ENCODE peak calls at places on chromosome 14, in ten cellular contexts. One of them, this sample, is unnamed.

GRCh38 chr14:35301334-35302210 is 9.4 kb downstream of the PSMA6 start:
- DNase-seq in Calu3: no peak
- DNase-seq in left ventricle myocardium inferior: no peak
- DNase-seq in A549: no peak
- DNase-seq in neuronal stem cell: no peak
- DNase-seq in activated CD4-positive, CD25-positive, alpha-beta regulatory T cell treated with anti-CD3 and anti-CD28 coated beads, Interleukin-2, amount 50 U/mL, for 16 hours: no peak
- DNase-seq in NCI-H2171 treated with DMSO at 0.1 percent for 48 hours: peak; percentile 11
- DNase-seq in cardiac muscle cell: no peak
- DNase-seq in activated CD4-positive, alpha-beta T cell treated with anti-CD3 and anti-CD28 coated beads, Interleukin-2, amount 50 U/mL, for 48 hours: no peak
- DNase-seq in putamen: no peak
- DNase-seq in this sample: no peak

GRCh38 chr14:68685419-68686211 is 107.3 kb downstream of the ZFP36L1 start:
- DNase-seq in Calu3: peak; percentile 51
- DNase-seq in A549: no peak
- DNase-seq in activated CD4-positive, alpha-beta T cell treated with anti-CD3 and anti-CD28 coated beads, Interleukin-2, amount 50 U/mL, for 48 hours: peak; percentile 66
- DNase-seq in NCI-H2171 treated with DMSO at 0.1 percent for 48 hours: no peak
- DNase-seq in neuronal stem cell: no peak
- DNase-seq in activated CD4-positive, CD25-positive, alpha-beta regulatory T cell treated with anti-CD3 and anti-CD28 coated beads, Interleukin-2, amount 50 U/mL, for 16 hours: peak; percentile 60
- DNase-seq in putamen: no peak
- DNase-seq in cardiac muscle cell: no peak
- DNase-seq in left ventricle myocardium inferior: no peak
- DNase-seq in this sample: peak; percentile 60

GRCh38 chr14:101499080-101499479 is 62.2 kb upstream of the DIO3 start:
- DNase-seq in activated CD4-positive, CD25-positive, alpha-beta regulatory T cell treated with anti-CD3 and anti-CD28 coated beads, Interleukin-2, amount 50 U/mL, for 16 hours: no peak
- DNase-seq in putamen: no peak
- DNase-seq in NCI-H2171 treated with DMSO at 0.1 percent for 48 hours: no peak
- DNase-seq in left ventricle myocardium inferior: no peak
- DNase-seq in neuronal stem cell: no peak
- DNase-seq in cardiac muscle cell: no peak
- DNase-seq in activated CD4-positive, alpha-beta T cell treated with anti-CD3 and anti-CD28 coated beads, Interleukin-2, amount 50 U/mL, for 48 hours: no peak
- DNase-seq in A549: no peak
- DNase-seq in Calu3: no peak
- DNase-seq in this sample: no peak

GRCh38 chr14:35571598-35571997 is 37.6 kb downstream of the INSM2 start:
- DNase-seq in Calu3: no peak
- DNase-seq in putamen: no peak
- DNase-seq in NCI-H2171 treated with DMSO at 0.1 percent for 48 hours: no peak
- DNase-seq in activated CD4-positive, alpha-beta T cell treated with anti-CD3 and anti-CD28 coated beads, Interleukin-2, amount 50 U/mL, for 48 hours: no peak
- DNase-seq in cardiac muscle cell: no peak
- DNase-seq in neuronal stem cell: no peak
- DNase-seq in activated CD4-positive, CD25-positive, alpha-beta regulatory T cell treated with anti-CD3 and anti-CD28 coated beads, Interleukin-2, amount 50 U/mL, for 16 hours: no peak
- DNase-seq in A549: no peak
- DNase-seq in left ventricle myocardium inferior: no peak
- DNase-seq in this sample: no peak

GRCh38 chr14:58881433-58881832 is 243.7 kb downstream of the DACT1 start:
- DNase-seq in putamen: no peak
- DNase-seq in Calu3: no peak
- DNase-seq in NCI-H2171 treated with DMSO at 0.1 percent for 48 hours: no peak
- DNase-seq in activated CD4-positive, alpha-beta T cell treated with anti-CD3 and anti-CD28 coated beads, Interleukin-2, amount 50 U/mL, for 48 hours: no peak
- DNase-seq in left ventricle myocardium inferior: no peak
- DNase-seq in A549: no peak
- DNase-seq in neuronal stem cell: no peak
- DNase-seq in activated CD4-positive, CD25-positive, alpha-beta regulatory T cell treated with anti-CD3 and anti-CD28 coated beads, Interleukin-2, amount 50 U/mL, for 16 hours: no peak
- DNase-seq in cardiac muscle cell: no peak
- DNase-seq in this sample: no peak

GRCh38 chr14:94681300-94682060 is 69.3 kb downstream of the SERPINA3 start:
- DNase-seq in cardiac muscle cell: no peak
- DNase-seq in activated CD4-positive, CD25-positive, alpha-beta regulatory T cell treated with anti-CD3 and anti-CD28 coated beads, Interleukin-2, amount 50 U/mL, for 16 hours: no peak
- DNase-seq in left ventricle myocardium inferior: no peak
- DNase-seq in activated CD4-positive, alpha-beta T cell treated with anti-CD3 and anti-CD28 coated beads, Interleukin-2, amount 50 U/mL, for 48 hours: no peak
- DNase-seq in A549: peak; percentile 78
- DNase-seq in putamen: no peak
- DNase-seq in Calu3: peak; percentile 58
- DNase-seq in NCI-H2171 treated with DMSO at 0.1 percent for 48 hours: no peak
- DNase-seq in neuronal stem cell: no peak
- DNase-seq in this sample: peak; percentile 78

GRCh38 chr14:71290960-71291466 is 383.8 kb downstream of the PCNX1 start:
- DNase-seq in A549: peak; percentile 46
- DNase-seq in activated CD4-positive, alpha-beta T cell treated with anti-CD3 and anti-CD28 coated beads, Interleukin-2, amount 50 U/mL, for 48 hours: peak; percentile 39
- DNase-seq in NCI-H2171 treated with DMSO at 0.1 percent for 48 hours: no peak
- DNase-seq in putamen: peak; percentile 81
- DNase-seq in Calu3: peak; percentile 15
- DNase-seq in cardiac muscle cell: no peak
- DNase-seq in neuronal stem cell: no peak
- DNase-seq in left ventricle myocardium inferior: no peak
- DNase-seq in activated CD4-positive, CD25-positive, alpha-beta regulatory T cell treated with anti-CD3 and anti-CD28 coated beads, Interleukin-2, amount 50 U/mL, for 16 hours: no peak
- DNase-seq in this sample: peak; percentile 31

GRCh38 chr14:71395151-71395604 is 487.9 kb downstream of the PCNX1 start:
- DNase-seq in cardiac muscle cell: no peak
- DNase-seq in A549: no peak
- DNase-seq in activated CD4-positive, CD25-positive, alpha-beta regulatory T cell treated with anti-CD3 and anti-CD28 coated beads, Interleukin-2, amount 50 U/mL, for 16 hours: no peak
- DNase-seq in NCI-H2171 treated with DMSO at 0.1 percent for 48 hours: no peak
- DNase-seq in Calu3: no peak
- DNase-seq in activated CD4-positive, alpha-beta T cell treated with anti-CD3 and anti-CD28 coated beads, Interleukin-2, amount 50 U/mL, for 48 hours: no peak
- DNase-seq in left ventricle myocardium inferior: no peak
- DNase-seq in neuronal stem cell: no peak
- DNase-seq in putamen: no peak
- DNase-seq in this sample: no peak

GRCh38 chr14:28652782-28653181 is 113.8 kb upstream of the FOXG1 start:
- DNase-seq in neuronal stem cell: no peak
- DNase-seq in left ventricle myocardium inferior: no peak
- DNase-seq in putamen: no peak
- DNase-seq in Calu3: no peak
- DNase-seq in cardiac muscle cell: no peak
- DNase-seq in NCI-H2171 treated with DMSO at 0.1 percent for 48 hours: no peak
- DNase-seq in A549: peak; percentile 80
- DNase-seq in activated CD4-positive, alpha-beta T cell treated with anti-CD3 and anti-CD28 coated beads, Interleukin-2, amount 50 U/mL, for 48 hours: no peak
- DNase-seq in activated CD4-positive, CD25-positive, alpha-beta regulatory T cell treated with anti-CD3 and anti-CD28 coated beads, Interleukin-2, amount 50 U/mL, for 16 hours: no peak
- DNase-seq in this sample: no peak

GRCh38 chr14:72451081-72451972 is 442.6 kb downstream of the DPF3 start:
- DNase-seq in putamen: no peak
- DNase-seq in cardiac muscle cell: no peak
- DNase-seq in left ventricle myocardium inferior: no peak
- DNase-seq in Calu3: no peak
- DNase-seq in A549: no peak
- DNase-seq in activated CD4-positive, alpha-beta T cell treated with anti-CD3 and anti-CD28 coated beads, Interleukin-2, amount 50 U/mL, for 48 hours: peak; percentile 45
- DNase-seq in activated CD4-positive, CD25-positive, alpha-beta regulatory T cell treated with anti-CD3 and anti-CD28 coated beads, Interleukin-2, amount 50 U/mL, for 16 hours: peak; percentile 12
- DNase-seq in neuronal stem cell: peak; percentile 12
- DNase-seq in NCI-H2171 treated with DMSO at 0.1 percent for 48 hours: no peak
- DNase-seq in this sample: no peak

GRCh38 chr14:65102441-65103149 is at the start of gene MAX:
- DNase-seq in A549: peak; percentile 98
- DNase-seq in NCI-H2171 treated with DMSO at 0.1 percent for 48 hours: peak; percentile 100
- DNase-seq in putamen: peak; percentile 98
- DNase-seq in activated CD4-positive, CD25-positive, alpha-beta regulatory T cell treated with anti-CD3 and anti-CD28 coated beads, Interleukin-2, amount 50 U/mL, for 16 hours: peak; percentile 98
- DNase-seq in cardiac muscle cell: peak; percentile 98
- DNase-seq in left ventricle myocardium inferior: peak; percentile 98
- DNase-seq in neuronal stem cell: peak; percentile 96
- DNase-seq in Calu3: peak; percentile 96
- DNase-seq in activated CD4-positive, alpha-beta T cell treated with anti-CD3 and anti-CD28 coated beads, Interleukin-2, amount 50 U/mL, for 48 hours: peak; percentile 96
- DNase-seq in this sample: peak; percentile 97

GRCh38 chr14:71235865-71236264 is 328.6 kb downstream of the PCNX1 start:
- DNase-seq in activated CD4-positive, alpha-beta T cell treated with anti-CD3 and anti-CD28 coated beads, Interleukin-2, amount 50 U/mL, for 48 hours: no peak
- DNase-seq in NCI-H2171 treated with DMSO at 0.1 percent for 48 hours: no peak
- DNase-seq in Calu3: no peak
- DNase-seq in activated CD4-positive, CD25-positive, alpha-beta regulatory T cell treated with anti-CD3 and anti-CD28 coated beads, Interleukin-2, amount 50 U/mL, for 16 hours: no peak
- DNase-seq in left ventricle myocardium inferior: peak; percentile 42
- DNase-seq in neuronal stem cell: peak; percentile 44
- DNase-seq in putamen: peak; percentile 34
- DNase-seq in A549: no peak
- DNase-seq in cardiac muscle cell: no peak
- DNase-seq in this sample: no peak

GRCh38 chr14:57403521-57403864 is 13.1 kb downstream of the NAA30 start:
- DNase-seq in activated CD4-positive, CD25-positive, alpha-beta regulatory T cell treated with anti-CD3 and anti-CD28 coated beads, Interleukin-2, amount 50 U/mL, for 16 hours: no peak
- DNase-seq in NCI-H2171 treated with DMSO at 0.1 percent for 48 hours: no peak
- DNase-seq in activated CD4-positive, alpha-beta T cell treated with anti-CD3 and anti-CD28 coated beads, Interleukin-2, amount 50 U/mL, for 48 hours: no peak
- DNase-seq in Calu3: no peak
- DNase-seq in left ventricle myocardium inferior: no peak
- DNase-seq in A549: no peak
- DNase-seq in neuronal stem cell: no peak
- DNase-seq in cardiac muscle cell: no peak
- DNase-seq in putamen: no peak
- DNase-seq in this sample: no peak

GRCh38 chr14:28242895-28243294 is 523.7 kb upstream of the FOXG1 start:
- DNase-seq in neuronal stem cell: no peak
- DNase-seq in activated CD4-positive, CD25-positive, alpha-beta regulatory T cell treated with anti-CD3 and anti-CD28 coated beads, Interleukin-2, amount 50 U/mL, for 16 hours: no peak
- DNase-seq in putamen: no peak
- DNase-seq in left ventricle myocardium inferior: no peak
- DNase-seq in A549: no peak
- DNase-seq in activated CD4-positive, alpha-beta T cell treated with anti-CD3 and anti-CD28 coated beads, Interleukin-2, amount 50 U/mL, for 48 hours: no peak
- DNase-seq in cardiac muscle cell: no peak
- DNase-seq in NCI-H2171 treated with DMSO at 0.1 percent for 48 hours: no peak
- DNase-seq in Calu3: no peak
- DNase-seq in this sample: no peak

GRCh38 chr14:77268989-77269595 is 1.9 kb downstream of the NGB start:
- DNase-seq in cardiac muscle cell: no peak
- DNase-seq in activated CD4-positive, CD25-positive, alpha-beta regulatory T cell treated with anti-CD3 and anti-CD28 coated beads, Interleukin-2, amount 50 U/mL, for 16 hours: no peak
- DNase-seq in putamen: no peak
- DNase-seq in neuronal stem cell: no peak
- DNase-seq in Calu3: no peak
- DNase-seq in left ventricle myocardium inferior: no peak
- DNase-seq in NCI-H2171 treated with DMSO at 0.1 percent for 48 hours: peak; percentile 71
- DNase-seq in activated CD4-positive, alpha-beta T cell treated with anti-CD3 and anti-CD28 coated beads, Interleukin-2, amount 50 U/mL, for 48 hours: no peak
- DNase-seq in A549: no peak
- DNase-seq in this sample: no peak

GRCh38 chr14:99273025-99273723 is 1.2 kb upstream of the BCL11B start:
- DNase-seq in cardiac muscle cell: peak; percentile 61
- DNase-seq in putamen: no peak
- DNase-seq in Calu3: peak; percentile 22
- DNase-seq in left ventricle myocardium inferior: no peak
- DNase-seq in activated CD4-positive, CD25-positive, alpha-beta regulatory T cell treated with anti-CD3 and anti-CD28 coated beads, Interleukin-2, amount 50 U/mL, for 16 hours: no peak
- DNase-seq in neuronal stem cell: no peak
- DNase-seq in NCI-H2171 treated with DMSO at 0.1 percent for 48 hours: peak; percentile 94
- DNase-seq in A549: peak; percentile 77
- DNase-seq in activated CD4-positive, alpha-beta T cell treated with anti-CD3 and anti-CD28 coated beads, Interleukin-2, amount 50 U/mL, for 48 hours: peak; percentile 73
- DNase-seq in this sample: peak; percentile 16

GRCh38 chr14:52598568-52598967 is 45.9 kb downstream of the GPR137C start:
- DNase-seq in Calu3: no peak
- DNase-seq in A549: no peak
- DNase-seq in neuronal stem cell: no peak
- DNase-seq in activated CD4-positive, alpha-beta T cell treated with anti-CD3 and anti-CD28 coated beads, Interleukin-2, amount 50 U/mL, for 48 hours: no peak
- DNase-seq in putamen: no peak
- DNase-seq in cardiac muscle cell: no peak
- DNase-seq in activated CD4-positive, CD25-positive, alpha-beta regulatory T cell treated with anti-CD3 and anti-CD28 coated beads, Interleukin-2, amount 50 U/mL, for 16 hours: no peak
- DNase-seq in NCI-H2171 treated with DMSO at 0.1 percent for 48 hours: no peak
- DNase-seq in left ventricle myocardium inferior: no peak
- DNase-seq in this sample: no peak

GRCh38 chr14:76261371-76261811 is 109.7 kb downstream of the GPATCH2L start:
- DNase-seq in Calu3: no peak
- DNase-seq in left ventricle myocardium inferior: no peak
- DNase-seq in activated CD4-positive, alpha-beta T cell treated with anti-CD3 and anti-CD28 coated beads, Interleukin-2, amount 50 U/mL, for 48 hours: no peak
- DNase-seq in cardiac muscle cell: peak; percentile 22
- DNase-seq in neuronal stem cell: no peak
- DNase-seq in putamen: no peak
- DNase-seq in A549: no peak
- DNase-seq in NCI-H2171 treated with DMSO at 0.1 percent for 48 hours: peak; percentile 46
- DNase-seq in activated CD4-positive, CD25-positive, alpha-beta regulatory T cell treated with anti-CD3 and anti-CD28 coated beads, Interleukin-2, amount 50 U/mL, for 16 hours: no peak
- DNase-seq in this sample: no peak

GRCh38 chr14:32513571-32514009 is 184.5 kb downstream of the AKAP6 start:
- DNase-seq in left ventricle myocardium inferior: no peak
- DNase-seq in NCI-H2171 treated with DMSO at 0.1 percent for 48 hours: peak; percentile 37
- DNase-seq in activated CD4-positive, alpha-beta T cell treated with anti-CD3 and anti-CD28 coated beads, Interleukin-2, amount 50 U/mL, for 48 hours: no peak
- DNase-seq in putamen: no peak
- DNase-seq in Calu3: no peak
- DNase-seq in neuronal stem cell: no peak
- DNase-seq in activated CD4-positive, CD25-positive, alpha-beta regulatory T cell treated with anti-CD3 and anti-CD28 coated beads, Interleukin-2, amount 50 U/mL, for 16 hours: no peak
- DNase-seq in cardiac muscle cell: no peak
- DNase-seq in A549: no peak
- DNase-seq in this sample: no peak

GRCh38 chr14:39469094-39469710 is 37.0 kb upstream of the FBXO33 start:
- DNase-seq in neuronal stem cell: no peak
- DNase-seq in left ventricle myocardium inferior: no peak
- DNase-seq in putamen: no peak
- DNase-seq in A549: peak; percentile 35
- DNase-seq in activated CD4-positive, alpha-beta T cell treated with anti-CD3 and anti-CD28 coated beads, Interleukin-2, amount 50 U/mL, for 48 hours: peak; percentile 36
- DNase-seq in activated CD4-positive, CD25-positive, alpha-beta regulatory T cell treated with anti-CD3 and anti-CD28 coated beads, Interleukin-2, amount 50 U/mL, for 16 hours: no peak
- DNase-seq in cardiac muscle cell: peak; percentile 82
- DNase-seq in Calu3: peak; percentile 19
- DNase-seq in NCI-H2171 treated with DMSO at 0.1 percent for 48 hours: no peak
- DNase-seq in this sample: peak; percentile 74

GRCh38 chr14:66104486-66104885 is 381.7 kb upstream of the CCDC196 start:
- DNase-seq in neuronal stem cell: no peak
- DNase-seq in NCI-H2171 treated with DMSO at 0.1 percent for 48 hours: peak; percentile 91
- DNase-seq in A549: no peak
- DNase-seq in cardiac muscle cell: no peak
- DNase-seq in left ventricle myocardium inferior: no peak
- DNase-seq in activated CD4-positive, CD25-positive, alpha-beta regulatory T cell treated with anti-CD3 and anti-CD28 coated beads, Interleukin-2, amount 50 U/mL, for 16 hours: no peak
- DNase-seq in Calu3: no peak
- DNase-seq in activated CD4-positive, alpha-beta T cell treated with anti-CD3 and anti-CD28 coated beads, Interleukin-2, amount 50 U/mL, for 48 hours: no peak
- DNase-seq in putamen: no peak
- DNase-seq in this sample: no peak

GRCh38 chr14:24871302-24871701 is 178.6 kb downstream of the STXBP6 start:
- DNase-seq in activated CD4-positive, CD25-positive, alpha-beta regulatory T cell treated with anti-CD3 and anti-CD28 coated beads, Interleukin-2, amount 50 U/mL, for 16 hours: no peak
- DNase-seq in cardiac muscle cell: no peak
- DNase-seq in activated CD4-positive, alpha-beta T cell treated with anti-CD3 and anti-CD28 coated beads, Interleukin-2, amount 50 U/mL, for 48 hours: no peak
- DNase-seq in neuronal stem cell: no peak
- DNase-seq in Calu3: no peak
- DNase-seq in putamen: no peak
- DNase-seq in A549: no peak
- DNase-seq in left ventricle myocardium inferior: no peak
- DNase-seq in NCI-H2171 treated with DMSO at 0.1 percent for 48 hours: no peak
- DNase-seq in this sample: peak; percentile 87

GRCh38 chr14:69769623-69770022 is 2.7 kb downstream of the SRSF5 start:
- DNase-seq in activated CD4-positive, alpha-beta T cell treated with anti-CD3 and anti-CD28 coated beads, Interleukin-2, amount 50 U/mL, for 48 hours: no peak
- DNase-seq in activated CD4-positive, CD25-positive, alpha-beta regulatory T cell treated with anti-CD3 and anti-CD28 coated beads, Interleukin-2, amount 50 U/mL, for 16 hours: no peak
- DNase-seq in NCI-H2171 treated with DMSO at 0.1 percent for 48 hours: no peak
- DNase-seq in cardiac muscle cell: no peak
- DNase-seq in Calu3: no peak
- DNase-seq in neuronal stem cell: no peak
- DNase-seq in putamen: no peak
- DNase-seq in A549: no peak
- DNase-seq in left ventricle myocardium inferior: no peak
- DNase-seq in this sample: no peak

GRCh38 chr14:65041434-65041915 is 54.8 kb downstream of the FNTB start:
- DNase-seq in A549: no peak
- DNase-seq in neuronal stem cell: no peak
- DNase-seq in cardiac muscle cell: no peak
- DNase-seq in NCI-H2171 treated with DMSO at 0.1 percent for 48 hours: no peak
- DNase-seq in Calu3: no peak
- DNase-seq in left ventricle myocardium inferior: no peak
- DNase-seq in putamen: no peak
- DNase-seq in activated CD4-positive, alpha-beta T cell treated with anti-CD3 and anti-CD28 coated beads, Interleukin-2, amount 50 U/mL, for 48 hours: no peak
- DNase-seq in activated CD4-positive, CD25-positive, alpha-beta regulatory T cell treated with anti-CD3 and anti-CD28 coated beads, Interleukin-2, amount 50 U/mL, for 16 hours: no peak
- DNase-seq in this sample: no peak

GRCh38 chr14:79278286-79278797 is 933.0 kb downstream of the DIO2 start:
- DNase-seq in neuronal stem cell: no peak
- DNase-seq in putamen: no peak
- DNase-seq in cardiac muscle cell: no peak
- DNase-seq in NCI-H2171 treated with DMSO at 0.1 percent for 48 hours: no peak
- DNase-seq in activated CD4-positive, alpha-beta T cell treated with anti-CD3 and anti-CD28 coated beads, Interleukin-2, amount 50 U/mL, for 48 hours: no peak
- DNase-seq in Calu3: no peak
- DNase-seq in A549: no peak
- DNase-seq in activated CD4-positive, CD25-positive, alpha-beta regulatory T cell treated with anti-CD3 and anti-CD28 coated beads, Interleukin-2, amount 50 U/mL, for 16 hours: no peak
- DNase-seq in left ventricle myocardium inferior: no peak
- DNase-seq in this sample: no peak

GRCh38 chr14:32313977-32314376 is 15.1 kb upstream of the AKAP6 start:
- DNase-seq in putamen: no peak
- DNase-seq in activated CD4-positive, alpha-beta T cell treated with anti-CD3 and anti-CD28 coated beads, Interleukin-2, amount 50 U/mL, for 48 hours: no peak
- DNase-seq in left ventricle myocardium inferior: no peak
- DNase-seq in activated CD4-positive, CD25-positive, alpha-beta regulatory T cell treated with anti-CD3 and anti-CD28 coated beads, Interleukin-2, amount 50 U/mL, for 16 hours: no peak
- DNase-seq in A549: no peak
- DNase-seq in cardiac muscle cell: no peak
- DNase-seq in NCI-H2171 treated with DMSO at 0.1 percent for 48 hours: no peak
- DNase-seq in neuronal stem cell: no peak
- DNase-seq in Calu3: no peak
- DNase-seq in this sample: no peak

GRCh38 chr14:85607571-85608219 is 77.8 kb downstream of the FLRT2 start:
- DNase-seq in activated CD4-positive, alpha-beta T cell treated with anti-CD3 and anti-CD28 coated beads, Interleukin-2, amount 50 U/mL, for 48 hours: no peak
- DNase-seq in A549: peak; percentile 3
- DNase-seq in activated CD4-positive, CD25-positive, alpha-beta regulatory T cell treated with anti-CD3 and anti-CD28 coated beads, Interleukin-2, amount 50 U/mL, for 16 hours: no peak
- DNase-seq in Calu3: no peak
- DNase-seq in cardiac muscle cell: no peak
- DNase-seq in neuronal stem cell: no peak
- DNase-seq in putamen: no peak
- DNase-seq in NCI-H2171 treated with DMSO at 0.1 percent for 48 hours: no peak
- DNase-seq in left ventricle myocardium inferior: no peak
- DNase-seq in this sample: no peak

GRCh38 chr14:58772814-58773620 is 135.3 kb downstream of the DACT1 start:
- DNase-seq in left ventricle myocardium inferior: no peak
- DNase-seq in A549: no peak
- DNase-seq in neuronal stem cell: no peak
- DNase-seq in cardiac muscle cell: peak; percentile 36
- DNase-seq in activated CD4-positive, alpha-beta T cell treated with anti-CD3 and anti-CD28 coated beads, Interleukin-2, amount 50 U/mL, for 48 hours: no peak
- DNase-seq in Calu3: no peak
- DNase-seq in NCI-H2171 treated with DMSO at 0.1 percent for 48 hours: peak; percentile 27
- DNase-seq in activated CD4-positive, CD25-positive, alpha-beta regulatory T cell treated with anti-CD3 and anti-CD28 coated beads, Interleukin-2, amount 50 U/mL, for 16 hours: no peak
- DNase-seq in putamen: no peak
- DNase-seq in this sample: no peak